ENCODE peak calls at places on chromosomes 7 and 10, in five cellular contexts. T is left ventricle myocardium inferior, S is mesendoderm, M is NT2/D1, P is DND-41. N is an unnamed sample.
A peak's percentile ranks its signal among the peaks of the same experiment; 100 is the strongest.

GRCh38 chr10:17029581-17030271 is 99.9 kb downstream of the CUBN start:
- DNase-seq in T (peak; percentile 73), S (peak; percentile 37), M (no peak), P (peak; percentile 85), N (peak; percentile 92)

GRCh38 chr7:67105382-67105781 is 108.7 kb downstream of the TYW1 start:
- DNase-seq in T (no peak), S (no peak), M (no peak), P (peak; percentile 57), N (peak; percentile 71)

GRCh38 chr7:154287370-154287769 is 235.2 kb downstream of the DPP6 start:
- DNase-seq in T (no peak), S (peak; percentile 37), M (no peak), P (no peak), N (peak; percentile 50)

GRCh38 chr7:53596230-53596629 is 560.8 kb downstream of the POM121L12 start:
- DNase-seq in T (no peak), S (peak; percentile 93), M (peak; percentile 74), P (no peak), N (no peak)

GRCh38 chr10:114663631-114664030 is 5.6 kb upstream of the ABLIM1 start:
- DNase-seq in T (no peak), S (no peak), M (no peak), P (no peak), N (no peak)

GRCh38 chr7:24756989-24757798 is at the start of gene GSDME:
- DNase-seq in T (peak; percentile 68), S (peak; percentile 62), M (peak; percentile 50), P (peak; percentile 47), N (peak; percentile 80)

GRCh38 chr7:117019786-117020604 is 66.7 kb downstream of the ST7 start:
- DNase-seq in T (peak; percentile 57), S (peak; percentile 74), M (peak; percentile 63), P (no peak), N (peak; percentile 85)

GRCh38 chr10:92689663-92690210 is at the start of gene HHEX:
- DNase-seq in T (peak; percentile 61), S (peak; percentile 52), M (no peak), P (peak; percentile 50), N (peak; percentile 52)

GRCh38 chr10:117166420-117167345 is 28.6 kb upstream of the VAX1 start:
- DNase-seq in T (no peak), S (no peak), M (no peak), P (no peak), N (no peak)

GRCh38 chr7:71480814-71481213 is 348.9 kb downstream of the GALNT17 start:
- DNase-seq in T (no peak), S (no peak), M (no peak), P (peak; percentile 20), N (no peak)

GRCh38 chr10:110637558-110638053 is 6.5 kb upstream of the RBM20 start:
- DNase-seq in T (no peak), S (peak; percentile 91), M (no peak), P (no peak), N (no peak)

DNA sequence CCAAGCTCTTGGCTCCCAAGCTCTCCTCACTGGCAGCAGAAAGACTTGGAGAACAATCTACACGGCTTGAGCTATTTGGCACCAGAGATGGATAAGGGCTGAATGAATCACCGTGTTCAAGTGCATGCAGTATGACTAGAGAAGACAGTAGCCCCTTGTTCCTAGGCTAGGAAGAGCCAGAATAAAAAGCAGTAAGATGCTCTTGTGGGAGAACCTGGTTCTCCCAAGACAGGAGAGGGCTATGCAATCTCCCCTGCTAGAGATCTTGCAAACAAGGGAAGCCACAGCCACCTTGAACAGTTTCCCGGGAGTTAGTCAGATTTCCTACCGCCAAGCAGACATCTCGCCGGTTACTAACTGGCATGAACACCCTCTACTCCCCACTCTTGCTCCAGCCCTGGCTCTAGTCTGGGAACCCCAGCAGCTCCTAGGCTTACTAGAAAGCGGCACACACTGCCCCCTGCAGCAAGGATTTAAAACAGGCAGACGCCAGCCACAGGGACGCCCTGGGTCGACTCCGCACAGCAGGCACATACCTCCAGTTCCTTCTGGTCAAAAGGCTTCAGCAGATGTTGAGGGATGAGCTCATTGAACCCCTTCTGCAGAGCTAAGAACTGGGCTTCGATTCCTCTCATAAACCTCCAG is 107.3 kb downstream of the SMURF1 start:
- DNase-seq in T (no peak), S (peak; percentile 75), M (peak; percentile 50), P (peak; percentile 30), N (peak; percentile 60)
- H3K36me3 ChIP-seq in T (peaks cover 97% of the 10 kb centered on the region), S (peaks cover 28% of the 10 kb centered on the region), M (peaks cover 84% of the 10 kb centered on the region), P (peaks cover 97% of the 10 kb centered on the region), N (peaks cover 71% of the 10 kb centered on the region)

DNA sequence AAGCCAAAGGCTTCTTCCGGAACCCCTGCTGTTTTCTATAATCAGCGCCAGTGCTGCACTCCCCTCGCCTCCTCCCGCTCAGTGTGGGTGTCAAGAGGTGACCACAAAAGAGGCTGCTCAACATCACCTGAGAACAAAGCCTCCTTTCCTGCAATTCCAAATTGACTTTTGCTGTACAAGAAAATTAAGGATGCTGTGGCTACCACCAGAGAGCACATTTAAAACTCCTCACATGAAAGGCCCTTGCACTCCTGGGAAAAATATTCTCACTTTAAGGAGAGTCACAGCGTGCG is 96.4 kb downstream of the HIPK2 start:
- DNase-seq in T (no peak), S (peak; percentile 30), M (no peak), P (no peak), N (no peak)
- H3K4me3 ChIP-seq in T (no peak overlapping the region), S (no peak overlapping the region), M (no peak overlapping the region), P (no peak overlapping the region), N (no peak overlapping the region)

DNA sequence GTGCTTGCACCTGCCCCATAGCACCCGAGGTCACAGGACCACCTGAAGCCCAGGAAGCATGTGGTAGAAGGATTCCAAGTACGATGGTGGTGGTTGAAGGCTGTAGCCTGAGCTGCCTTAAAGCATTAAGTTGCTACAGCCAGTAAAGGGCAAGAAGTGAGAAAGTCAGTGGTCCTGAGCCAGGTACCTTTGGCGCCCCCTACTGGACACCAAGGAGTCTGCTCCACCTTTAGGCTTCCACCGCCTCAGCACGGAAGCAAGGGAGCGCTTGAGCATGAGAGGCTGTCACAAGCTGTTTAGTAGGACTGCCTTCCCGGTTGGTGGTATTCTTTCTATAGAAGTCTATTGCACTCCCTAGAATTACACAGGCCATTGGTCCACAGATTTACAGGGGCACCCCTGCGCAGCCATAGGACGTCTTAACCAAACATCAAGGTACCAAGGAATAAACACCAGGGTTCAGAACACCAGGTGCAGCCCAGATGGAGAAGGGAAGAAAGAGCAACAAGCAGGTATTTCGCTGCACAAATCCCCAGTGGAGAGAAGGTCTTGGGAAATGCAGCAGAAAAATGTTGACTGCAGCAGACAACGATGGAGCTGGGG is 2.2 kb downstream of the CRTAC1 start:
- DNase-seq in T (peak; percentile 38), S (peak; percentile 89), M (peak; percentile 75), P (peak; percentile 61), N (peak; percentile 59)
- H3K27me3 ChIP-seq in T (peaks cover 96% of the 10 kb centered on the region), S (peaks cover 32% of the 10 kb centered on the region), M (peaks cover 45% of the 10 kb centered on the region), P (peaks cover 31% of the 10 kb centered on the region), N (peaks cover 76% of the 10 kb centered on the region)

DNA sequence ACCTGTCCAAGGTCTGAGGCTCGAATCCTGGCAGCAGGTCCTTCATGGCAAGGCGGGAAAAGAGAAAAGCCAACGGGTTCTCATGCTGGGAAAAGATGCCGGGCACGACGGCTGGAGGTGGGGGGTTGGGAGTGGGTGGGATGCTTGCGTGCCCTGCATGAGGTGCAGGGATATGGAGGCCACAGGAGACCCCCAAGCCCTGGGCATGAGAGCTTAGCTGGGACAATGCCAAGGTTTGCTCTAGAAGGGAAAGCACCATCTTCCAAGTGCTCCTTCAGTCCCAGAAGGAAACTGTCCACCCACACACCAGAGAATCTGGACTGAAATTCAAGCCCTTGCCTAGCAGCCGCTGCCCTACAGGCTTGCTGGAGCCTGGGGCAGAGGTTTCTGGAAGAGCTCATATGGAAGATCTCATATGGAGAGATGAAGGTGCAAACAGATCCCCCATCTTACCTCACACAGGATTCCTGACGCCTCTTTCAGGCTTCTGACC is 64.3 kb downstream of the ZRANB1 start:
- DNase-seq in T (no peak), S (no peak), M (no peak), P (no peak), N (peak; percentile 49)
- H3K36me3 ChIP-seq in T (peaks cover 19% of the 10 kb centered on the region), S (peaks cover 6% of the 10 kb centered on the region), M (peaks cover 41% of the 10 kb centered on the region), P (peaks cover 16% of the 10 kb centered on the region), N (peaks cover 8% of the 10 kb centered on the region)

GRCh38 chr10:102421645-102422585 is 1.3 kb downstream of the FBXL15 start:
- DNase-seq in T (no peak), S (peak; percentile 54), M (no peak), P (no peak), N (no peak)

GRCh38 chr10:102423372-102423968 is 2.8 kb downstream of the FBXL15 start:
- DNase-seq in T (no peak), S (no peak), M (no peak), P (no peak), N (no peak)

GRCh38 chr10:102424145-102424544 is 3.5 kb downstream of the FBXL15 start:
- DNase-seq in T (no peak), S (no peak), M (no peak), P (no peak), N (no peak)

GRCh38 chr10:102420810-102421644 is at the start of gene FBXL15:
- DNase-seq in T (peak; percentile 96), S (peak; percentile 98), M (peak; percentile 89), P (peak; percentile 93), N (peak; percentile 97)

DNA sequence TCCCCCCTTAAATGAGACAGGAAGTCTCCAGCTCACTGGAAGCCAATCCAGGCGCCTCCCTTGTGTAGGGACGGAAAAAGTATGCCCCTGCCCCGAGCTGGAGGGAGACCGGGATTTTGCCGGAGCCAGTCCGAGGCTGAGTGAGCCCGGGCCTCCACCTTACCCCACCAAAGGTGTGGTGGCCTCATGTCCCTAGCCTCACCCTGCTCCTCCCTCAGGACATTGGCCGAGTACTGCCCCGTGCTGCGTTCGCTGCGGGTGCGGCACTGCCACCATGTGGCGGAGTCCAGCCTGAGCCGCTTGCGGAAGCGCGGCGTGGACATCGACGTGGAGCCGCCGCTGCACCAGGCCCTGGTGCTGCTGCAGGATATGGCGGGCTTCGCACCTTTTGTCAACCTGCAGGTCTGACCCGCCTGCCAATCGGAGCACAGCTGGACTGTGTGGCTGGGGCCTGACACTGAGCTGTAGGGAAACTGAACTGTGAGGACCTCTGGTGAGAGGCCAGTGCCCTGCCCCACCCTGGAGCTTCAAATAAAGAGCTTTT is 2.0 kb downstream of the FBXL15 start:
- DNase-seq in T (peak; percentile 80), S (peak; percentile 88), M (no peak), P (no peak), N (peak; percentile 78)
- H3K4me3 ChIP-seq in T (peak overlapping the region; percentile 82), S (no peak overlapping the region), M (no peak overlapping the region), P (no peak overlapping the region), N (peak overlapping the region; percentile 55)